ENCODE peak calls at places on chromosomes 11 and 22, in six cellular contexts. H is mesothelial cell of epicardium, K is fibroblast of lung, U is activated B cell treated with CpG ODN at 0.5 μM for 24 hours, P is germinal center, X is GM23248. A is an unnamed sample.

GRCh38 chr11:103648054-103648453 is 388.4 kb upstream of the DDI1 start:
- DNase-seq in H (no peak), K (no peak), U (no peak), P (no peak), X (no peak), A (no peak)

GRCh38 chr11:124896071-124896750 is 1.5 kb downstream of the ROBO4 start:
- DNase-seq in H (no peak), K (no peak), U (no peak), P (no peak), X (no peak), A (peak)

GRCh38 chr11:70155386-70155785 is 47.7 kb upstream of the FADD start:
- DNase-seq in H (no peak), K (peak), U (no peak), P (no peak), X (no peak), A (peak)

GRCh38 chr11:94153320-94153719 is 24.7 kb downstream of the PANX1 start:
- DNase-seq in H (no peak), K (no peak), U (no peak), P (no peak), X (no peak), A (no peak)

GRCh38 chr11:125569913-125570621 is 790 bp downstream of the EI24 start:
- DNase-seq in H (no peak), K (peak), U (no peak), P (no peak), X (peak), A (peak)

GRCh38 chr22:49208003-49208402 is 619.7 kb downstream of the BRD1 start:
- DNase-seq in H (peak), K (no peak), U (no peak), P (no peak), X (no peak), A (no peak)

GRCh38 chr11:79352304-79352703 is 88.5 kb downstream of the TENM4 start:
- DNase-seq in H (no peak), K (no peak), U (no peak), P (no peak), X (no peak), A (no peak)

GRCh38 chr11:57588038-57588710 is 9.3 kb upstream of the SERPING1 start:
- DNase-seq in H (no peak), K (no peak), U (no peak), P (no peak), X (no peak), A (no peak)

GRCh38 chr11:13962562-13963168 is at the start of gene SPON1:
- DNase-seq in H (peak), K (peak), U (peak), P (no peak), X (peak), A (peak)

GRCh38 chr11:27839226-27839913 is 139.1 kb upstream of the BDNF start:
- DNase-seq in H (no peak), K (peak), U (no peak), P (peak), X (peak), A (peak)

GRCh38 chr11:41245704-41246398 is 213.6 kb downstream of the LRRC4C start:
- DNase-seq in H (no peak), K (no peak), U (no peak), P (no peak), X (no peak), A (no peak)

GRCh38 chr11:17991799-17992433 is 20.9 kb downstream of the SERGEF start:
- DNase-seq in H (no peak), K (peak), U (no peak), P (peak), X (peak), A (peak)

GRCh38 chr11:2587132-2587930 is 112.5 kb downstream of the KCNQ1OT1 start:
- DNase-seq in H (peak), K (no peak), U (no peak), P (no peak), X (no peak), A (no peak)

GRCh38 chr22:40180403-40180802 is 2.7 kb downstream of the TNRC6B start:
- DNase-seq in H (no peak), K (no peak), U (no peak), P (no peak), X (peak), A (no peak)

GRCh38 chr11:111775024-111775710 is 9.0 kb upstream of the PPP2R1B start:
- DNase-seq in H (no peak), K (peak), U (no peak), P (no peak), X (peak), A (peak)

GRCh38 chr11:57552479-57552878 is 15.0 kb downstream of the UBE2L6 start:
- DNase-seq in H (no peak), K (no peak), U (no peak), P (no peak), X (no peak), A (no peak)

GRCh38 chr22:50674606-50675552 is 2.3 kb downstream of the SHANK3 start:
- DNase-seq in H (no peak), K (no peak), U (peak), P (peak), X (peak), A (no peak)

GRCh38 chr11:119339581-119340334 is 925 bp downstream of the C1QTNF5 start:
- DNase-seq in H (no peak), K (peak), U (peak), P (no peak), X (peak), A (no peak)

GRCh38 chr11:75949023-75949672 is 134.1 kb downstream of the UVRAG start:
- DNase-seq in H (no peak), K (peak), U (no peak), P (no peak), X (peak), A (no peak)

GRCh38 chr11:67584205-67584880 is 731 bp downstream of the GSTP1 start:
- DNase-seq in H (no peak), K (peak), U (peak), P (no peak), X (peak), A (peak)

GRCh38 chr11:111674941-111675340 is 72.7 kb downstream of the SIK2 start:
- DNase-seq in H (no peak), K (no peak), U (no peak), P (no peak), X (peak), A (no peak)

GRCh38 chr11:120126543-120126942 is 11.4 kb downstream of the TRIM29 start:
- DNase-seq in H (no peak), K (no peak), U (no peak), P (no peak), X (no peak), A (no peak)

GRCh38 chr11:18046116-18046777 is at the start of gene TPH1:
- DNase-seq in H (peak), K (peak), U (no peak), P (no peak), X (peak), A (peak)

GRCh38 chr22:19105867-19106802 is 16.1 kb downstream of the DGCR2 start:
- DNase-seq in H (no peak), K (no peak), U (no peak), P (peak), X (no peak), A (no peak)

GRCh38 chr22:23815781-23816551 is 22.8 kb downstream of the DERL3 start:
- DNase-seq in H (no peak), K (no peak), U (no peak), P (no peak), X (peak), A (no peak)

GRCh38 chr22:19434829-19435580 is 2.7 kb downstream of the MRPL40 start:
- DNase-seq in H (no peak), K (no peak), U (no peak), P (no peak), X (no peak), A (no peak)

GRCh38 chr11:12689029-12689755 is 15.0 kb downstream of the TEAD1 start:
- DNase-seq in H (no peak), K (no peak), U (no peak), P (no peak), X (peak), A (no peak)

GRCh38 chr22:35480143-35480542 is 60.5 kb upstream of the RASD2 start:
- DNase-seq in H (no peak), K (no peak), U (no peak), P (no peak), X (peak), A (peak)

GRCh38 chr22:42711895-42712837 is 8.5 kb downstream of the A4GALT start:
- DNase-seq in H (no peak), K (no peak), U (no peak), P (no peak), X (no peak), A (no peak)

GRCh38 chr11:100830978-100831732 is 144.1 kb downstream of the ARHGAP42 start:
- DNase-seq in H (no peak), K (peak), U (no peak), P (no peak), X (peak), A (peak)

GRCh38 chr11:106156290-106156937 is 79.0 kb downstream of the AASDHPPT start:
- DNase-seq in H (no peak), K (peak), U (no peak), P (peak), X (peak), A (peak)

GRCh38 chr11:128214263-128214662 is 373.1 kb downstream of the ETS1 start:
- DNase-seq in H (no peak), K (no peak), U (no peak), P (no peak), X (no peak), A (no peak)

GRCh38 chr11:57094206-57094940 is 87.4 kb upstream of the LRRC55 start:
- DNase-seq in H (no peak), K (no peak), U (no peak), P (no peak), X (peak), A (peak)

GRCh38 chr22:18063311-18063710 is 14.5 kb upstream of the PEX26 start:
- DNase-seq in H (no peak), K (no peak), U (no peak), P (no peak), X (no peak), A (no peak)

GRCh38 chr22:33354928-33355327 is 296.7 kb upstream of the SYN3 start:
- DNase-seq in H (no peak), K (no peak), U (no peak), P (no peak), X (peak), A (peak)

GRCh38 chr11:69203901-69204245 is 48.1 kb downstream of the SMIM38 start:
- DNase-seq in H (no peak), K (no peak), U (no peak), P (no peak), X (no peak), A (no peak)

GRCh38 chr11:72639475-72640375 is 34.5 kb downstream of the PDE2A start:
- DNase-seq in H (no peak), K (no peak), U (no peak), P (no peak), X (no peak), A (no peak)

GRCh38 chr11:36718481-36718880 is 120.4 kb upstream of the RAG2 start:
- DNase-seq in H (no peak), K (no peak), U (no peak), P (no peak), X (no peak), A (no peak)

A was measured in astrocyte.